ENCODE peak calls at places on chromosomes 4 and X, in five cellular contexts. One of them, this sample, is unnamed.
A peak's percentile ranks its signal among the peaks of the same experiment; 100 is the strongest.

GRCh38 chr4:5370286-5370685 is 319.0 kb downstream of the STK32B start:
- DNase-seq in left lung: no peak
- DNase-seq in Panc1: peak; percentile 72
- DNase-seq in fibroblast of the aortic adventitia: no peak
- DNase-seq in aorta: no peak
- DNase-seq in this sample: no peak

GRCh38 chr4:16259531-16260246 is 33.4 kb upstream of the TAPT1 start:
- DNase-seq in left lung: no peak
- DNase-seq in Panc1: no peak
- DNase-seq in fibroblast of the aortic adventitia: peak; percentile 61
- DNase-seq in aorta: no peak
- DNase-seq in this sample: no peak

GRCh38 chr4:79652232-79652631 is 244.2 kb upstream of the GK2 start:
- DNase-seq in left lung: no peak
- DNase-seq in Panc1: no peak
- DNase-seq in fibroblast of the aortic adventitia: peak; percentile 79
- DNase-seq in aorta: no peak
- DNase-seq in this sample: no peak

GRCh38 chr4:94871644-94872305 is 114.0 kb downstream of the BMPR1B start:
- DNase-seq in left lung: no peak
- DNase-seq in Panc1: no peak
- DNase-seq in fibroblast of the aortic adventitia: no peak
- DNase-seq in aorta: no peak
- DNase-seq in this sample: no peak

GRCh38 chr4:149823770-149824221 is 8.2 kb upstream of the IQCM start:
- DNase-seq in left lung: no peak
- DNase-seq in Panc1: peak; percentile 33
- DNase-seq in fibroblast of the aortic adventitia: peak; percentile 78
- DNase-seq in aorta: no peak
- DNase-seq in this sample: no peak

GRCh38 chr4:156830356-156830755 is 141.2 kb downstream of the PDGFC start:
- DNase-seq in left lung: no peak
- DNase-seq in Panc1: no peak
- DNase-seq in fibroblast of the aortic adventitia: peak; percentile 55
- DNase-seq in aorta: no peak
- DNase-seq in this sample: no peak

GRCh38 chr4:88843067-88843723 is 145.6 kb upstream of the NAP1L5 start:
- DNase-seq in left lung: no peak
- DNase-seq in Panc1: no peak
- DNase-seq in fibroblast of the aortic adventitia: no peak
- DNase-seq in aorta: no peak
- DNase-seq in this sample: no peak

GRCh38 chr4:87075876-87076275 is 141.1 kb downstream of the AFF1 start:
- DNase-seq in left lung: no peak
- DNase-seq in Panc1: no peak
- DNase-seq in fibroblast of the aortic adventitia: no peak
- DNase-seq in aorta: no peak
- DNase-seq in this sample: no peak

GRCh38 chr4:52957791-52958190 is 95.7 kb downstream of the RASL11B start:
- DNase-seq in left lung: no peak
- DNase-seq in Panc1: no peak
- DNase-seq in fibroblast of the aortic adventitia: no peak
- DNase-seq in aorta: no peak
- DNase-seq in this sample: no peak

GRCh38 chr4:67122029-67122428 is 423.3 kb downstream of the CENPC start:
- DNase-seq in left lung: no peak
- DNase-seq in Panc1: no peak
- DNase-seq in fibroblast of the aortic adventitia: no peak
- DNase-seq in aorta: no peak
- DNase-seq in this sample: no peak

GRCh38 chrX:41526925-41527324 is 79.8 kb downstream of the NYX start:
- DNase-seq in left lung: no peak
- DNase-seq in Panc1: no peak
- DNase-seq in fibroblast of the aortic adventitia: no peak
- DNase-seq in aorta: no peak
- DNase-seq in this sample: no peak

GRCh38 chr4:118968006-118968405 is 79.4 kb downstream of the SYNPO2 start:
- DNase-seq in left lung: no peak
- DNase-seq in Panc1: no peak
- DNase-seq in fibroblast of the aortic adventitia: peak; percentile 93
- DNase-seq in aorta: no peak
- DNase-seq in this sample: peak; percentile 61

GRCh38 chrX:148601034-148601433 is 100.6 kb downstream of the AFF2 start:
- DNase-seq in left lung: no peak
- DNase-seq in Panc1: no peak
- DNase-seq in fibroblast of the aortic adventitia: peak; percentile 34
- DNase-seq in aorta: no peak
- DNase-seq in this sample: no peak

GRCh38 chr4:87985097-87985886 is 9.8 kb downstream of the SPP1 start:
- DNase-seq in left lung: peak; percentile 53
- DNase-seq in Panc1: peak; percentile 33
- DNase-seq in fibroblast of the aortic adventitia: peak; percentile 40
- DNase-seq in aorta: no peak
- DNase-seq in this sample: no peak

GRCh38 chrX:675896-676295 is 45.3 kb downstream of the SHOX start:
- DNase-seq in left lung: no peak
- DNase-seq in Panc1: no peak
- DNase-seq in fibroblast of the aortic adventitia: no peak
- DNase-seq in aorta: no peak
- DNase-seq in this sample: no peak
- H3K4me3 ChIP-seq in left lung: no peak overlapping the region
- H3K4me3 ChIP-seq in Panc1: no peak overlapping the region
- H3K4me3 ChIP-seq in fibroblast of the aortic adventitia: no peak overlapping the region
- H3K4me3 ChIP-seq in aorta: no peak overlapping the region
- H3K4me3 ChIP-seq in this sample: no peak overlapping the region

DNA sequence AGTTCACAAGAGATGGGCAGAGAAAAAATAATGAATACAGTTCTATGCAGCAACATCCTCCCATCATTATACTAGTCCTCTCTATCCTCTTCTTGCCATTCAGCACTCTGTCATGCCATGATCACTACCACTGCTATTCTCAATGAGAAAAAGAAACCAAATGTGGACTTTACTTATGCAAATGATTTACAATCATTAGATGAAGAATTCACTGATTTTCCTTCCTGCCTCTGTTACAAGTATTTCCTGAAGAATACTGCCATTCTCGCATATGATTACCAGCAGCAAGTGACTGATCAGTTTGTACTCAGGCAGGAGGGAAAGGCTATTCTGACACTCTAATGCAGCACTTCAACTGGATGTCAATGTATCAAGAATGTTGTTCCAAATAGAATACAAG is 50.3 kb downstream of the WDFY3 start:
- DNase-seq in left lung: no peak
- DNase-seq in Panc1: no peak
- DNase-seq in fibroblast of the aortic adventitia: no peak
- DNase-seq in aorta: no peak
- DNase-seq in this sample: no peak
- H3K4me3 ChIP-seq in left lung: no peak overlapping the region
- H3K4me3 ChIP-seq in Panc1: no peak overlapping the region
- H3K4me3 ChIP-seq in fibroblast of the aortic adventitia: no peak overlapping the region
- H3K4me3 ChIP-seq in aorta: no peak overlapping the region
- H3K4me3 ChIP-seq in this sample: no peak overlapping the region

DNA sequence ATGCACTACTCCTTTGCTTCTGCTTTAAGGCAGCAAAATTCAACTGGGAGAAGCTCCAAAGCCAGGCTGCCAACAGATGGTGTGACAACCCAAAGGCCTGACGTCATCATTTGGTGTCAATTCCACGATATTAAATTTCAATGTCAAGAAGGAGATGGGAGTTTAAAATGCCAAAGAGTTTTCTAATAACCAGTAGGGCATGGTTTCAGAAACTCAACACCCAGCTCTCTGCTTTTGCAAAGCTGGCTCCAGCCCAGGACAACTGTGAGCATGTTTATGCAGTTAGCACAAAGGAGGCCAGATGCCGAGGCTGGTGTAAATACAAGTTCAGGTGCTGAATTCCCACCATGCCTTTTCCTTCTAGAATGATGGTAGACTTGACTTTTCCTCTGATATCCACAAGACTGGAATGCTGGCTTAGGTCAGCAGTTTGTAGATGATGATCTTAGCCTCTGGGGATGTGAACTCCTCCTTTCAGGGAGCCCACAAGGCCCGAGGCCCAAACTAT is 67.3 kb downstream of the AFAP1 start:
- DNase-seq in left lung: no peak
- DNase-seq in Panc1: no peak
- DNase-seq in fibroblast of the aortic adventitia: peak; percentile 96
- DNase-seq in aorta: no peak
- DNase-seq in this sample: peak; percentile 53
- H3K4me3 ChIP-seq in left lung: no peak overlapping the region
- H3K4me3 ChIP-seq in Panc1: no peak overlapping the region
- H3K4me3 ChIP-seq in fibroblast of the aortic adventitia: peak overlapping the region; percentile 53
- H3K4me3 ChIP-seq in aorta: no peak overlapping the region
- H3K4me3 ChIP-seq in this sample: no peak overlapping the region

GRCh38 chr4:151624606-151625565 is 135.9 kb downstream of the GATB start:
- DNase-seq in left lung: no peak
- DNase-seq in Panc1: no peak
- DNase-seq in fibroblast of the aortic adventitia: peak; percentile 48
- DNase-seq in aorta: no peak
- DNase-seq in this sample: peak; percentile 59
- H3K4me3 ChIP-seq in left lung: no peak overlapping the region
- H3K4me3 ChIP-seq in Panc1: no peak overlapping the region
- H3K4me3 ChIP-seq in fibroblast of the aortic adventitia: no peak overlapping the region
- H3K4me3 ChIP-seq in aorta: no peak overlapping the region
- H3K4me3 ChIP-seq in this sample: no peak overlapping the region

DNA sequence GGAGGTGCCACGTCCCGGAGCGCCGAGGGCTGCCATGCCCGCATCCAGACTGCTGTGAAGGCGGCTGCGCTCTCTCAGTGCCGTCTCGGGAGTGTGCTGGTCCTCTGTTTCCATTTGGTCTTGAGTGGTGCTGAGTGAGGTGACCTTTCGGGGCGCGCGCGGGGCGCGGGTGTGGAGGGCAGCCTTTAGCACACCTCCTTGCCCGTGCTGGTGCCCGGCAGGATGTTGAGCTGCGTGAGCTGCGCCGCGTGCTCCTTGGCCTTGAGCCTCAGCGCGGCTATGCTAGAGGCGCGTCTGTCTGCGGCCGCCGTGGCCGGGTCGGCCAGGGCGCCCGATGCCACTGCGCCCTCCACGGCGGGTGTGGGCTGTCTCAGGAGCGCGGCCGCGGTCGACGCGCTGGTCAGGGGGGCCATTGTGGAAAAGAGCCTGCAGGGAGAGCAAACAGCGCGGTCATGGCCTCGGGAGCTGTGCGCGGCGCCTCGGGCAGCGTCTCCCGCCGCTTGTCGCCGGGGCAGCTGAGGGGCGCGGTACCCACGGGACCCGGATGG is 11.2 kb downstream of the ARX start:
- DNase-seq in left lung: no peak
- DNase-seq in Panc1: no peak
- DNase-seq in fibroblast of the aortic adventitia: no peak
- DNase-seq in aorta: no peak
- DNase-seq in this sample: peak; percentile 45
- H3K4me3 ChIP-seq in left lung: no peak overlapping the region
- H3K4me3 ChIP-seq in Panc1: peak overlapping the region; percentile 23
- H3K4me3 ChIP-seq in fibroblast of the aortic adventitia: peak overlapping the region; percentile 17
- H3K4me3 ChIP-seq in aorta: no peak overlapping the region
- H3K4me3 ChIP-seq in this sample: peak overlapping the region; percentile 20

GRCh38 chr4:76896048-76896447 is 1.9 kb downstream of the SOWAHB start:
- DNase-seq in left lung: peak; percentile 67
- DNase-seq in Panc1: no peak
- DNase-seq in fibroblast of the aortic adventitia: no peak
- DNase-seq in aorta: no peak
- DNase-seq in this sample: no peak

GRCh38 chr4:76896731-76897521 is 1.0 kb downstream of the SOWAHB start:
- DNase-seq in left lung: peak; percentile 84
- DNase-seq in Panc1: no peak
- DNase-seq in fibroblast of the aortic adventitia: no peak
- DNase-seq in aorta: peak; percentile 78
- DNase-seq in this sample: no peak

GRCh38 chr4:76898949-76899640 is 1.2 kb upstream of the SOWAHB start:
- DNase-seq in left lung: no peak
- DNase-seq in Panc1: no peak
- DNase-seq in fibroblast of the aortic adventitia: peak; percentile 43
- DNase-seq in aorta: no peak
- DNase-seq in this sample: no peak

GRCh38 chr4:76898385-76898692 is 395 bp upstream of the SOWAHB start:
- DNase-seq in left lung: no peak
- DNase-seq in Panc1: no peak
- DNase-seq in fibroblast of the aortic adventitia: no peak
- DNase-seq in aorta: no peak
- DNase-seq in this sample: no peak

GRCh38 chr4:76897522-76898384 is at the start of gene SOWAHB:
- DNase-seq in left lung: peak; percentile 90
- DNase-seq in Panc1: no peak
- DNase-seq in fibroblast of the aortic adventitia: no peak
- DNase-seq in aorta: peak; percentile 79
- DNase-seq in this sample: no peak
- H3K4me3 ChIP-seq in left lung: peak within 1 kb of the TSS; percentile 46
- H3K4me3 ChIP-seq in Panc1: peak within 1 kb of the TSS; percentile 54
- H3K4me3 ChIP-seq in fibroblast of the aortic adventitia: peak within 1 kb of the TSS; percentile 33
- H3K4me3 ChIP-seq in aorta: peak within 1 kb of the TSS; percentile 60
- H3K4me3 ChIP-seq in this sample: peak within 1 kb of the TSS; percentile 48

GRCh38 chrX:107507093-107507743 is 57.8 kb downstream of the FRMPD3 start:
- DNase-seq in left lung: no peak
- DNase-seq in Panc1: no peak
- DNase-seq in fibroblast of the aortic adventitia: no peak
- DNase-seq in aorta: no peak
- DNase-seq in this sample: no peak

GRCh38 chrX:107505223-107505622 is 55.8 kb downstream of the FRMPD3 start:
- DNase-seq in left lung: no peak
- DNase-seq in Panc1: no peak
- DNase-seq in fibroblast of the aortic adventitia: no peak
- DNase-seq in aorta: no peak
- DNase-seq in this sample: no peak

GRCh38 chrX:107507744-107508117 is 58.3 kb downstream of the FRMPD3 start:
- DNase-seq in left lung: no peak
- DNase-seq in Panc1: no peak
- DNase-seq in fibroblast of the aortic adventitia: no peak
- DNase-seq in aorta: no peak
- DNase-seq in this sample: no peak

GRCh38 chrX:107508925-107509324 is 59.5 kb downstream of the FRMPD3 start:
- DNase-seq in left lung: no peak
- DNase-seq in Panc1: no peak
- DNase-seq in fibroblast of the aortic adventitia: no peak
- DNase-seq in aorta: no peak
- DNase-seq in this sample: no peak

DNA sequence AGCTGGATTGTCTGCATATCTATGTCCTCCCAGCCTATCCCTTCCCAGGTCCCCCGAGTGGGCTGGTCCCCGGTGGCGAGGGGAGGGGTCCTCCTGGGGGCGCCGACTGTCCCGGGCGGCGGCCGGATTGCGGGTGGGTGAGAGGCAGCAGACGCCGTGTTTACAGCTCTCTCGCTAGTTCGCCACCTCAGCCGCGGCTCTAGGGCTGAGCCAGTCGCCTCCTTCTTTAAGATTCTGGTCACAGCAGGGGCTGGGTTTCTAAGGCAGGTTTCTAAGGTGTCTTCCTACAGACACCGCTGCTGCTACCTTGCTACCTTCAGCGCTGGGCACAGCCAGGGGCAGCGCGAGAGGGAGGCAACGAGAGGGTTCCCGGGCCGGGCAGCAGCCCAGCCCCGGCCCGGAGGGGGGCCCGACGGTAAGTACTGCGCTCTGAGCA is 57.2 kb downstream of the FRMPD3 start:
- DNase-seq in left lung: no peak
- DNase-seq in Panc1: no peak
- DNase-seq in fibroblast of the aortic adventitia: no peak
- DNase-seq in aorta: no peak
- DNase-seq in this sample: no peak
- H3K4me3 ChIP-seq in left lung: no peak overlapping the region
- H3K4me3 ChIP-seq in Panc1: peak overlapping the region; percentile 16
- H3K4me3 ChIP-seq in fibroblast of the aortic adventitia: no peak overlapping the region
- H3K4me3 ChIP-seq in aorta: no peak overlapping the region
- H3K4me3 ChIP-seq in this sample: no peak overlapping the region

This sample was measured in ovary.